ENCODE peak calls at places on chromosomes 13 and 19, in four cellular contexts. I is CD4-positive, alpha-beta T cell; O is SJCRH30; X is HAP-1. Y is an unnamed sample.

GRCh38 chr13:37381502-37381901 is 217.1 kb downstream of the POSTN start:
- DNase-seq in I (no peak), O (no peak), X (no peak), Y (no peak)

GRCh38 chr19:49113762-49114629 is at the start of gene LIN7B:
- DNase-seq in I (peak; percentile 68), O (peak; percentile 87), X (peak; percentile 82), Y (peak; percentile 70)

GRCh38 chr13:21671793-21672680 is 1.2 kb downstream of the FGF9 start:
- DNase-seq in I (no peak), O (no peak), X (no peak), Y (no peak)

GRCh38 chr13:97780486-97780885 is 173.0 kb upstream of the IPO5 start:
- DNase-seq in I (no peak), O (no peak), X (no peak), Y (no peak)

GRCh38 chr13:98847780-98848179 is 95.3 kb upstream of the SLC15A1 start:
- DNase-seq in I (no peak), O (no peak), X (peak; percentile 40), Y (no peak)

GRCh38 chr13:101529419-101529818 is 76.9 kb downstream of the ITGBL1 start:
- DNase-seq in I (no peak), O (peak; percentile 7), X (no peak), Y (no peak)

GRCh38 chr19:12783226-12783848 is 7.9 kb upstream of the JUNB start:
- DNase-seq in I (no peak), O (peak; percentile 57), X (no peak), Y (no peak)

GRCh38 chr19:19270749-19271571 is 2.1 kb downstream of the TM6SF2 start:
- DNase-seq in I (no peak), O (no peak), X (no peak), Y (no peak)

GRCh38 chr13:72137782-72138181 is 270.8 kb upstream of the DACH1 start:
- DNase-seq in I (no peak), O (peak; percentile 30), X (no peak), Y (no peak)

GRCh38 chr13:30831515-30831914 is 74.6 kb upstream of the MEDAG start:
- DNase-seq in I (no peak), O (no peak), X (no peak), Y (no peak)

GRCh38 chr19:41886761-41887710 is 4.1 kb downstream of the ARHGEF1 start:
- DNase-seq in I (peak; percentile 71), O (no peak), X (no peak), Y (no peak)

GRCh38 chr13:50887153-50887552 is 22.4 kb upstream of the RNASEH2B start:
- DNase-seq in I (no peak), O (no peak), X (no peak), Y (no peak)

GRCh38 chr13:111489301-111489700 is 168.9 kb downstream of the TEX29 start:
- DNase-seq in I (no peak), O (no peak), X (no peak), Y (no peak)

GRCh38 chr13:45728759-45729158 is 26.6 kb downstream of the CBY2 start:
- DNase-seq in I (no peak), O (peak; percentile 16), X (peak; percentile 31), Y (no peak)

GRCh38 chr19:50794074-50794777 is 4.0 kb downstream of the ACP4 start:
- DNase-seq in I (no peak), O (peak; percentile 49), X (peak; percentile 69), Y (no peak)

GRCh38 chr19:43439183-43440063 is 24.7 kb downstream of the TEX101 start:
- DNase-seq in I (peak; percentile 45), O (no peak), X (no peak), Y (peak; percentile 9)

GRCh38 chr19:58573658-58574164 is 576 bp upstream of the MZF1 start:
- DNase-seq in I (no peak), O (no peak), X (no peak), Y (no peak)

GRCh38 chr19:34639491-34640085 is 37.4 kb downstream of the SCGB2B2 start:
- DNase-seq in I (peak; percentile 54), O (peak; percentile 93), X (peak; percentile 65), Y (peak; percentile 37)

GRCh38 chr19:19106061-19106551 is 32.2 kb downstream of the TMEM161A start:
- DNase-seq in I (no peak), O (peak; percentile 86), X (no peak), Y (peak; percentile 43)

GRCh38 chr19:30887042-30887441 is 462.2 kb downstream of the TSHZ3 start:
- DNase-seq in I (no peak), O (peak; percentile 49), X (no peak), Y (no peak)

GRCh38 chr19:49489601-49490167 is 2.3 kb downstream of the RPL13A start:
- DNase-seq in I (no peak), O (no peak), X (peak; percentile 68), Y (no peak)

GRCh38 chr19:48492925-48493717 is 18.5 kb downstream of the LMTK3 start:
- DNase-seq in I (peak; percentile 76), O (peak; percentile 54), X (peak; percentile 100), Y (peak; percentile 95)

GRCh38 chr19:36213793-36214387 is 575 bp downstream of the ZNF565 start:
- DNase-seq in I (no peak), O (no peak), X (no peak), Y (no peak)

GRCh38 chr13:45482571-45483173 is 17.9 kb downstream of the COG3 start:
- DNase-seq in I (no peak), O (no peak), X (no peak), Y (no peak)

GRCh38 chr13:45361596-45362206 is 20.7 kb upstream of the TPT1 start:
- DNase-seq in I (no peak), O (no peak), X (no peak), Y (no peak)

GRCh38 chr19:49570997-49571676 is 9.2 kb downstream of the NOSIP start:
- DNase-seq in I (no peak), O (peak; percentile 75), X (peak; percentile 56), Y (no peak)

GRCh38 chr13:75173457-75174356 is 308.3 kb downstream of the TBC1D4 start:
- DNase-seq in I (no peak), O (peak; percentile 7), X (no peak), Y (no peak)

GRCh38 chr19:3773814-3774515 is 1.9 kb upstream of the RAX2 start:
- DNase-seq in I (no peak), O (no peak), X (no peak), Y (no peak)

GRCh38 chr19:42284066-42284501 is 15.0 kb downstream of the CIC start:
- DNase-seq in I (peak; percentile 84), O (peak; percentile 85), X (peak; percentile 88), Y (peak; percentile 91)

GRCh38 chr13:23969672-23970071 is 72.4 kb upstream of the C1QTNF9B start:
- DNase-seq in I (no peak), O (no peak), X (no peak), Y (no peak)

GRCh38 chr13:95083758-95084157 is 217.5 kb downstream of the ABCC4 start:
- DNase-seq in I (no peak), O (no peak), X (no peak), Y (no peak)

GRCh38 chr13:94765814-94766213 is 53.5 kb upstream of the SOX21 start:
- DNase-seq in I (no peak), O (no peak), X (no peak), Y (no peak)

GRCh38 chr19:55304279-55304978 is 20.6 kb downstream of the BRSK1 start:
- DNase-seq in I (no peak), O (peak; percentile 62), X (peak; percentile 77), Y (peak; percentile 63)

GRCh38 chr13:110476220-110476617 is 85.3 kb downstream of the RAB20 start:
- DNase-seq in I (no peak), O (no peak), X (no peak), Y (no peak)

GRCh38 chr13:95388420-95389079 is 87.3 kb upstream of the ABCC4 start:
- DNase-seq in I (no peak), O (no peak), X (no peak), Y (no peak)

GRCh38 chr13:100266026-100266425 is 177.1 kb downstream of the PCCA start:
- DNase-seq in I (no peak), O (no peak), X (no peak), Y (no peak)

DNA sequence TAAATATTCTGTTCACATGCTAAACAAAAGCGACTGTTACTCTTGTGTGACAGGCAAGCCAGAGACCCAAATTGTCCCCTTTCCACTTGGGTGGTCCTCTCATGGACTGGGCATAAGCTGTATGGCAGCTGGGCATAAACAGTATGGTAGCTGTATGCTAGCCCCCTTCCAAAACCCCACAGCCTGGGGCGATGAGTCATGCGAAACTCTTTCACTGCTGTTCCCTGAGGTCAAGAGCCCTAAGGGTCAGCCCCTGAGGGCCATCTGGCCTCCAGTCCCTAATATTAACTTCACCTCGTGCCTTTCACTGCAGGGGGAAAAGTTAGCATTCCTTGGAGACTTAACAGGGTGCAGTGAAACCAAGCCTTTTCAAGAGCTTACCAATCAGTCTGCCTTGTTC is 45.6 kb upstream of the ZNF562 start:
- DNase-seq in I (no peak), O (peak; percentile 64), X (no peak), Y (no peak)
- H3K27me3 ChIP-seq in I (no peaks in the 10 kb centered on the region), O (no peaks in the 10 kb centered on the region), X (no peaks in the 10 kb centered on the region), Y (no peaks in the 10 kb centered on the region)

DNA sequence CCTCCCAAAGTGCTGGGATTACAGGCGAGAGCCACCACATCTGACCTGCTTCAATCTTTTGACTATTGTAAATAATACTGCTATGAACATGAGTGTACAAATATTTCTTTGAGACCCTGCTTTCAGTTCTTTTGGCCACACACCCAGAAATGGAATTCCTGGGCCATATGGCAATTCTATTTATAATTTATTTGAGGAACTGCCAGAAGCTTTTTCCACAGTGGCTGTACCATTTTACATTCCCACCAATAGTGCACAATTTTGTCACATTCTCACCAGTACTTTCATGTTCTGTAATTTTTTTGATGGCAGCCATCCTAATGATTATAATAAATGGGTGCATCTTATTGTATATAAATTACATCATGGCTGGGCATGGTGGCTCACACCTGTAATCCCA is 13.7 kb upstream of the FCER2 start:
- DNase-seq in I (no peak), O (no peak), X (no peak), Y (no peak)
- H3K27me3 ChIP-seq in I (no peaks in the 10 kb centered on the region), O (no peaks in the 10 kb centered on the region), X (no peaks in the 10 kb centered on the region), Y (no peaks in the 10 kb centered on the region)

DNA sequence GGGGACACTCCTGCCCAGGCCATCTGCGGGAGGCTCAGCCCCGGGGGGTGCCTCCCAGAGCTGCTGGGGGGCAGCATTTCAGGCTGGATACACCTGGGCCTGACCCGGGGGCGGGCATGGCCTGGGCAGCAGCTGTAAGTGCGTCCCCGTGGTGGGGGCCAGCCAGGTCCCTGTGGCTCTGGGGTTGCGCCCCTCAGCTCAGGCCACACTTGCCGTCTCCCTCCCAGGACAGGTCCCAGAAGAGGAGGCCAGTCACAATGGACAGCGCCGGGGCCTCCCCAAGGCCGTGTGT is 11.6 kb downstream of the CBARP start:
- DNase-seq in I (no peak), O (no peak), X (no peak), Y (no peak)
- H3K27me3 ChIP-seq in I (no peaks in the 10 kb centered on the region), O (no peaks in the 10 kb centered on the region), X (no peaks in the 10 kb centered on the region), Y (no peaks in the 10 kb centered on the region)

DNA sequence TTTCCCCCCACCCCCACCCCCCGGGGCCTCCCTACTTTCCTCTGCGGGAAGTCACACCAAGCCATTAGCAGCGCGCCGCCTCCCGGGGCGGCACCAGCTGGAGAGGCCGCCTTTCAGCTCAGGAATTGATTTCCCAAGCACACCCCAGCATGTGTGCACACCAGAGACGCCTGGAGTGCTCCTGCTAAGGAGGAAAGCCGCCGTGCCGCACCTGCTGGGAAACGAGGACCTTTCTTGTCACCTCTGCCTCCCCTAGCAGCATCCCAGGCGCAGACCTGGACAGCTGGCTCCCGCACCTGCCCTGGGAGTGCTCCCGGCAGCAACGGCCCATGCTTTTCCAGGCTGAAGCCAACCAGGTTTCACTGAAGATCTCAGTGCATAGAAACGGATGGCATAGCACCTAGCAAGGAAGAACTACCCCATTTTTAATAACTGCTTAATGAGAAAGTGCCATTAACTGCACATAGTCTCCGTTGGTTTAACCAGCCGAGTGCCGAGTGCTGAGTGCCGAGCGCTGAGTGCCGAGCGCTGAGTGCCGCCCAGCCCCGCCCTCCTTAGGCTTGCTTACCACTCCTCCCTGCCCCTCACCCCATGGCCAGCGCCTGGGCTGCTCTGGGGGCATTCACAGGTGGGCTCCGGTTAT is 165.0 kb downstream of the USP12 start:
- DNase-seq in I (no peak), O (peak; percentile 57), X (peak; percentile 22), Y (no peak)
- H3K27me3 ChIP-seq in I (peaks cover 26% of the 10 kb centered on the region), O (no peaks in the 10 kb centered on the region), X (no peaks in the 10 kb centered on the region), Y (no peaks in the 10 kb centered on the region)